ENCODE peak calls at places on chromosomes 13 and 19, in five cellular contexts. N, F, R, B and X are unnamed samples. For H3K36me3, the result is how much of the 10 kb centered on the place peaks cover.

GRCh38 chr13:48595330-48596127 is 58.2 kb upstream of the CYSLTR2 start:
- DNase-seq in N (peak), B (peak), F (peak), R (peak), X (peak)

GRCh38 chr13:110894086-110894485 is 20.8 kb downstream of the ANKRD10 start:
- DNase-seq in N (peak), B (no peak), F (no peak), R (no peak), X (no peak)

GRCh38 chr19:48859711-48860572 is 8.5 kb downstream of the PLEKHA4 start:
- DNase-seq in B (peak), N (no peak), R (no peak), F (no peak), X (no peak)

GRCh38 chr13:107252428-107252827 is 684.5 kb upstream of the ARGLU1 start:
- DNase-seq in N (no peak), F (no peak), R (no peak), B (no peak), X (no peak)

GRCh38 chr19:36796714-36796999 is 24.1 kb upstream of the ZNF850 start:
- DNase-seq in R (no peak), N (no peak), F (no peak), B (no peak), X (no peak)

GRCh38 chr13:56864451-56864850 is 276.3 kb upstream of the PRR20A start:
- DNase-seq in N (no peak), R (no peak), B (no peak), F (no peak), X (no peak)

GRCh38 chr19:7340959-7341837 is 7.5 kb upstream of the ARHGEF18 start:
- DNase-seq in R (peak), F (peak), N (peak), B (peak), X (peak)

GRCh38 chr13:80374453-80374852 is 33.5 kb upstream of the SPRY2 start:
- DNase-seq in R (no peak), N (no peak), F (no peak), B (peak), X (no peak)

GRCh38 chr19:51821921-51822716 is 27.2 kb downstream of the FPR3 start:
- DNase-seq in N (peak), F (no peak), R (no peak), B (no peak), X (no peak)

GRCh38 chr19:47438793-47439220 is 19.5 kb upstream of the MEIS3 start:
- DNase-seq in N (peak), B (no peak), F (no peak), R (no peak), X (no peak)

GRCh38 chr13:112747256-112747655 is 57.4 kb downstream of the ATP11A start:
- DNase-seq in F (no peak), B (peak), R (no peak), N (no peak), X (no peak)

GRCh38 chr13:71485913-71486312 is 381.1 kb downstream of the DACH1 start:
- DNase-seq in B (no peak), F (no peak), N (no peak), R (no peak), X (no peak)

GRCh38 chr19:1756264-1756663 is 3.0 kb downstream of the ONECUT3 start:
- DNase-seq in N (no peak), R (no peak), B (no peak), F (no peak), X (no peak)

GRCh38 chr13:78047151-78047550 is 128.5 kb upstream of the EDNRB start:
- DNase-seq in R (no peak), F (no peak), N (no peak), B (no peak), X (no peak)

GRCh38 chr19:5038631-5039271 is 69.8 kb downstream of the KDM4B start:
- DNase-seq in R (peak), F (no peak), N (peak), B (no peak), X (no peak)

GRCh38 chr19:15714638-15715037 is 13.2 kb upstream of the OR10H2 start:
- DNase-seq in B (no peak), F (peak), N (no peak), R (no peak), X (no peak)

GRCh38 chr19:42086188-42086736 is 10.3 kb downstream of the ZNF574 start:
- DNase-seq in N (no peak), B (no peak), R (no peak), F (no peak), X (no peak)

GRCh38 chr19:29404951-29405727 is 120.7 kb upstream of the VSTM2B start:
- DNase-seq in R (no peak), B (no peak), N (no peak), F (no peak), X (no peak)

GRCh38 chr19:3548594-3548993 is 8.8 kb downstream of the MFSD12 start:
- DNase-seq in F (no peak), B (peak), N (no peak), R (no peak), X (no peak)

GRCh38 chr13:97224544-97225324 is 2.6 kb downstream of the MBNL2 start:
- DNase-seq in R (peak), N (peak), F (no peak), B (peak), X (peak)

GRCh38 chr19:46387713-46388130 is 25.6 kb downstream of the CCDC8 start:
- DNase-seq in B (peak), R (no peak), N (no peak), F (no peak), X (no peak)
- H3K36me3 ChIP-seq in B (under half), R (half or more), N (under half), F (half or more), X (under half)

DNA sequence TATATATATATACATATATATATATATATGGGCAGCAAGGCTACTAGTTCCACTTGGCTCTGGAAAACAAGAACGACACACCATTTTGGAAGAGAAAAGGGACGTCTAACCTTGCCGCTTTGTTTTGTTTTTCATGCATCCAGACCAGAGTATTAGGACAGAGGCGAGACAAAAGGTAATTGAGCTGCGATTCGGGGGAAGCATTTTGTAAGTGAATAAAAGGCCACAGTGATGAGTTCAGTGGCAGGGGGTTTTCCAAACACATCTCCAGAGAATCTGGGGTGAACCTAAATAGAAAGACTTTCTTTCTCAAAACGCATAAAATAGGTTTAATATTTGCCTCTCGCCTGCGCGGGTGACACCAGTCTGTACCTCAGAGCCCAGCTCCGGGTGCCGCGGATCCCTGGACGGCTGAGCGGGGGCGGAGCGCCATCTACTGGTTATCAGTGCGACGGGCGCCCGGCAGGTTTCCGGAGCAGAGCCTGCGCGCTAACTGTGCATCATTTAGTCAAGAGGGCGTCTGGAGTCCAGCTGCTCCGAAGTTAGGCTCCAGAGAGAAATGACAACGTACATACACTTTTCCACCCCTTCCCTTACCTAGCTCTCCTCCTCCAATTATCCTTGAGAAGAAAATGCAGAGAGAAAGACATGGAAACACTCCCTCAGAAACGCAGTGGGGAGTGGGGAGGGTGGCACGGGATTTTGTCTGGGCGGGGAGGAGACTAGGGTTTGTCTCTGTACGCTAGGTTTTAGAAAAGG is 262.3 kb downstream of the TBC1D4 start:
- DNase-seq in R (peak), F (peak), N (peak), B (peak), X (peak)
- H3K4me3 ChIP-seq in R (no peak), F (peak), N (no peak), B (no peak), X (peak)

GRCh38 chr19:54459282-54460229 is 4.0 kb downstream of the LENG9 start:
- DNase-seq in R (no peak), B (peak), F (no peak), N (no peak), X (no peak)
- H3K36me3 ChIP-seq in R (half or more), B (under half), F (half or more), N (under half), X (half or more)

DNA sequence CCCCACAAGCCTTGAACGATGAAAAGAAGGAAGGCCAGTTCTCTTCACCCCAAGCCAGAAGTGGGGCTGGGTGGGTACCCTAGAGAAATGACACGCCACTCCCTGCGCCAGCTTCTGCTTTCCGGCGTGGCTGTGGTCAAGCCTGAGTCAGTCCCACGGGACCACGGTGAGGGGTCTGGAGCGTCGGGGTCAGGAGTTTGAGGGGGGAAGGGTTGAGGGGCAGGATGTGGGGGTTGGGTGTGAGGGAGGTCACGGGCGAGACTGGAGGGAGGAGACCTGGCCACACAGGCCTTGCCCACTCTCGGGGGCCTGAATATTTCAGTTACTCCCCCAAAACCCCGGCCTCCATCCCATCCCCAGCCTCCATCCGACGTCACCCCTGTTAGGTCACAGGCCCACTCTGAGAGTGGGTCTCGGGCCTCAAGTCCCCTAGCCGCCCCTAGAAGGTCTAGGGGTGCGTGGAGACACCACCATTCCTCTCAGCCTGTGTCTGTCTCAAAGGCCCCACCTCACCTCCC is 500 bp upstream of the IFI30 start:
- DNase-seq in R (peak), F (no peak), N (no peak), B (no peak), X (no peak)
- H3K4me3 ChIP-seq in R (peak), F (peak), N (no peak), B (no peak), X (no peak)

GRCh38 chr19:46351241-46352041 is 4.6 kb downstream of the PPP5C start:
- DNase-seq in N (peak), F (no peak), R (peak), B (peak), X (no peak)
- H3K36me3 ChIP-seq in N (under half), F (under half), R (under half), B (under half), X (under half)

DNA sequence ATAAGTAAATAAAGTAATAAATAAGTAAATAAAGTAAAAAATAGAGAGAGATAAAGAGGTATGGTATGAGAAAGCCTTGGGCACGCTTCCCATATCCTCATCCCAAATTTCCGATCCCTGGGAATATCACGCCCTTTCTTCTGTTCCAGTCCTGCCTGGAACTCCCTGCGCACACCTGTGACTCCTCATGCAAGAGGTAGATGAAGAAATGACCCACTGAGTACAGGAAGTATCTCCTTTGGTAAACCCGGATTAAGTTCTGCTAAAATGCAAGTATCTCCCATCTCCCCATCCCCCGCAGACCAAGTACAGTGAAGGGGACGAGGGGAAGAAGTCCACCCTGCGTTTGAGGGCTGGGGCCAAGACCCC is 399 bp upstream of the ZNF136 start:
- DNase-seq in R (no peak), N (no peak), F (no peak), B (no peak), X (no peak)
- H3K4me3 ChIP-seq in R (peak), N (peak), F (peak), B (peak), X (peak)